ENCODE peak calls at places on chromosomes 11 and 22, in six cellular contexts. T, W, E, N, S and H are unnamed samples.

GRCh38 chr22:42939941-42940653 is 74.9 kb downstream of the PACSIN2 start:
- DNase-seq in W (no peak), E (no peak), S (peak), T (no peak), N (peak), H (no peak)

GRCh38 chr22:30816413-30816812 is 121.7 kb downstream of the OSBP2 start:
- DNase-seq in T (no peak), N (no peak), W (no peak), S (no peak), E (no peak), H (no peak)

GRCh38 chr22:31119026-31119717 is 3.6 kb upstream of the INPP5J start:
- DNase-seq in T (peak), S (no peak), W (no peak), E (no peak), N (no peak), H (no peak)

GRCh38 chr22:23522642-23523251 is 57.3 kb downstream of the IGLL1 start:
- DNase-seq in N (no peak), W (peak), E (no peak), T (peak), S (peak), H (peak)

GRCh38 chr11:64694821-64695365 is 28.1 kb downstream of the NRXN2 start:
- DNase-seq in S (no peak), T (no peak), E (no peak), W (peak), N (no peak), H (no peak)

GRCh38 chr11:75371930-75372876 is 20.7 kb upstream of the ARRB1 start:
- DNase-seq in W (no peak), E (no peak), S (peak), T (no peak), N (no peak), H (no peak)

GRCh38 chr11:101870510-101870909 is 44.3 kb upstream of the CEP126 start:
- DNase-seq in S (peak), E (no peak), T (no peak), N (no peak), W (no peak), H (no peak)

GRCh38 chr22:48070760-48071159 is 1308.3 kb downstream of the TBC1D22A start:
- DNase-seq in T (no peak), N (no peak), E (no peak), S (no peak), W (no peak), H (no peak)

GRCh38 chr11:78216571-78217287 is 28.0 kb downstream of the USP35 start:
- DNase-seq in W (no peak), T (no peak), N (no peak), E (no peak), S (no peak), H (no peak)

GRCh38 chr11:95341246-95341645 is 110.2 kb upstream of the SESN3 start:
- DNase-seq in N (no peak), S (no peak), W (no peak), E (no peak), T (no peak), H (no peak)

GRCh38 chr11:70549796-70550195 is 151.5 kb downstream of the CTTN start:
- DNase-seq in W (no peak), S (no peak), E (no peak), T (no peak), N (no peak), H (no peak)

GRCh38 chr11:23211221-23211620 is 350.9 kb upstream of the CCDC179 start:
- DNase-seq in N (no peak), W (no peak), T (no peak), S (no peak), E (no peak), H (no peak)

GRCh38 chr11:57545883-57546282 is 8.5 kb downstream of the SMTNL1 start:
- DNase-seq in S (no peak), E (no peak), N (no peak), W (no peak), T (no peak), H (no peak)

GRCh38 chr11:69630009-69630870 is 10.7 kb upstream of the CCND1 start:
- DNase-seq in E (no peak), W (no peak), N (no peak), S (no peak), T (no peak), H (no peak)

GRCh38 chr11:43580735-43581369 is 99.7 kb upstream of the HSD17B12 start:
- DNase-seq in T (no peak), E (no peak), S (no peak), W (no peak), N (no peak), H (peak)

GRCh38 chr11:1603629-1604028 is 4.6 kb downstream of the KRTAP5-3 start:
- DNase-seq in T (no peak), N (no peak), W (no peak), S (no peak), E (no peak), H (no peak)

GRCh38 chr11:18608373-18608772 is 8.8 kb downstream of the MISFA start:
- DNase-seq in T (no peak), N (no peak), E (no peak), S (no peak), W (no peak), H (no peak)

GRCh38 chr11:116948375-116948774 is 111.0 kb upstream of the APOA1 start:
- DNase-seq in E (no peak), T (no peak), N (no peak), W (no peak), S (peak), H (no peak)